ENCODE peak calls at places on chromosome 1, in seven cellular contexts. L is EL; M is activated naive CD4-positive, alpha-beta T cell treated with anti-CD3 and anti-CD28 coated beads, Interleukin-2, amount 10 ng/mL, durations not matched to agents 7 days and 5 days; O is nephron progenitor cell; I is CD4-positive, alpha-beta T cell; T is CD8-positive, alpha-beta memory T cell; G is endothelial cell. X is an unnamed sample.

GRCh38 chr1:24393892-24394291 is 19.7 kb downstream of the STPG1 start:
- DNase-seq in L (peak), M (no peak), O (no peak), I (no peak), T (no peak), G (no peak), X (no peak)

GRCh38 chr1:17511188-17511587 is 28.3 kb upstream of the ARHGEF10L start:
- DNase-seq in L (no peak), M (no peak), O (no peak), I (no peak), T (no peak), G (no peak), X (no peak)

GRCh38 chr1:1359668-1360468 is 1.5 kb upstream of the MXRA8 start:
- DNase-seq in L (peak), M (no peak), O (peak), I (no peak), T (no peak), G (no peak), X (peak)

GRCh38 chr1:217090073-217090911 is 367.1 kb upstream of the ESRRG start:
- DNase-seq in L (no peak), M (no peak), O (no peak), I (no peak), T (no peak), G (no peak), X (no peak)

GRCh38 chr1:204924013-204924759 is 53.5 kb downstream of the NFASC start:
- DNase-seq in L (peak), M (no peak), O (no peak), I (no peak), T (no peak), G (no peak), X (peak)

GRCh38 chr1:30742963-30743559 is 14.5 kb downstream of the LAPTM5 start:
- DNase-seq in L (no peak), M (no peak), O (no peak), I (no peak), T (no peak), G (no peak), X (no peak)

GRCh38 chr1:193850745-193851144 is 664.3 kb upstream of the B3GALT2 start:
- DNase-seq in L (no peak), M (no peak), O (no peak), I (no peak), T (no peak), G (no peak), X (no peak)

GRCh38 chr1:14514760-14515159 is 83.7 kb upstream of the KAZN start:
- DNase-seq in L (no peak), M (no peak), O (no peak), I (no peak), T (no peak), G (no peak), X (no peak)

GRCh38 chr1:204264805-204265204 is 51.0 kb upstream of the GOLT1A start:
- DNase-seq in L (no peak), M (no peak), O (no peak), I (no peak), T (no peak), G (no peak), X (no peak)

GRCh38 chr1:41109316-41110263 is 88.1 kb upstream of the SLFNL1 start:
- DNase-seq in L (peak), M (no peak), O (no peak), I (no peak), T (no peak), G (no peak), X (peak)

GRCh38 chr1:14524816-14525215 is 73.7 kb upstream of the KAZN start:
- DNase-seq in L (no peak), M (no peak), O (no peak), I (no peak), T (no peak), G (no peak), X (no peak)

GRCh38 chr1:193237381-193237978 is 51.1 kb upstream of the B3GALT2 start:
- DNase-seq in L (no peak), M (no peak), O (no peak), I (no peak), T (no peak), G (no peak), X (no peak)

GRCh38 chr1:204971700-204972336 is 71.2 kb upstream of the CNTN2 start:
- DNase-seq in L (peak), M (no peak), O (no peak), I (no peak), T (no peak), G (no peak), X (no peak)

GRCh38 chr1:187038789-187039188 is 210.0 kb downstream of the PLA2G4A start:
- DNase-seq in L (peak), M (no peak), O (no peak), I (no peak), T (no peak), G (no peak), X (no peak)

GRCh38 chr1:38858833-38859560 is 575 bp downstream of the RRAGC start:
- DNase-seq in L (peak), M (peak), O (no peak), I (peak), T (peak), G (peak), X (peak)

GRCh38 chr1:96487404-96487803 is 234.2 kb upstream of the PTBP2 start:
- DNase-seq in L (no peak), M (no peak), O (no peak), I (no peak), T (no peak), G (no peak), X (peak)

GRCh38 chr1:245094092-245094491 is 60.7 kb upstream of the KIF26B start:
- DNase-seq in L (no peak), M (no peak), O (no peak), I (no peak), T (no peak), G (no peak), X (no peak)

GRCh38 chr1:36367067-36367466 is 18.7 kb downstream of the STK40 start:
- DNase-seq in L (no peak), M (peak), O (no peak), I (peak), T (no peak), G (peak), X (no peak)

GRCh38 chr1:156421062-156421938 is 52.3 kb downstream of the RHBG start:
- DNase-seq in L (peak), M (peak), O (peak), I (peak), T (peak), G (peak), X (peak)

GRCh38 chr1:242813490-242814091 is 289.1 kb upstream of the PLD5 start:
- DNase-seq in L (no peak), M (no peak), O (no peak), I (no peak), T (no peak), G (no peak), X (no peak)

GRCh38 chr1:8333246-8333987 is 15.5 kb downstream of the SLC45A1 start:
- DNase-seq in L (no peak), M (no peak), O (no peak), I (no peak), T (no peak), G (no peak), X (no peak)

GRCh38 chr1:96772349-96772748 is 50.8 kb downstream of the PTBP2 start:
- DNase-seq in L (no peak), M (no peak), O (no peak), I (no peak), T (no peak), G (no peak), X (no peak)

GRCh38 chr1:8844421-8845063 is 27.1 kb upstream of the RERE start:
- DNase-seq in L (no peak), M (no peak), O (no peak), I (no peak), T (no peak), G (no peak), X (no peak)

GRCh38 chr1:55932402-55932801 is 647.0 kb downstream of the PLPP3 start:
- DNase-seq in L (no peak), M (no peak), O (no peak), I (no peak), T (no peak), G (no peak), X (no peak)

GRCh38 chr1:43443197-43443946 is 10.4 kb downstream of the HYI start:
- DNase-seq in L (no peak), M (peak), O (no peak), I (no peak), T (no peak), G (no peak), X (no peak)

GRCh38 chr1:160997323-160998038 is 23.5 kb downstream of the F11R start:
- DNase-seq in L (peak), M (peak), O (no peak), I (peak), T (peak), G (peak), X (peak)

GRCh38 chr1:221437171-221437570 is 304.7 kb downstream of the DUSP10 start:
- DNase-seq in L (no peak), M (no peak), O (no peak), I (no peak), T (no peak), G (no peak), X (no peak)

GRCh38 chr1:231310391-231310934 is 27.2 kb downstream of the EXOC8 start:
- DNase-seq in L (no peak), M (no peak), O (no peak), I (no peak), T (no peak), G (no peak), X (no peak)

GRCh38 chr1:158046726-158047510 is 53.5 kb downstream of the KIRREL1 start:
- DNase-seq in L (no peak), M (no peak), O (no peak), I (no peak), T (no peak), G (no peak), X (no peak)

GRCh38 chr1:75053207-75053606 is 81.0 kb upstream of the LHX8 start:
- DNase-seq in L (no peak), M (no peak), O (no peak), I (no peak), T (no peak), G (no peak), X (no peak)

GRCh38 chr1:172144445-172145060 is 275.9 kb upstream of the C1orf105 start:
- DNase-seq in L (peak), M (no peak), O (peak), I (no peak), T (no peak), G (peak), X (no peak)

GRCh38 chr1:21816602-21817302 is 4.7 kb downstream of the LDLRAD2 start:
- DNase-seq in L (peak), M (no peak), O (no peak), I (no peak), T (no peak), G (no peak), X (peak)

GRCh38 chr1:50661626-50662025 is 238.4 kb upstream of the DMRTA2 start:
- DNase-seq in L (peak), M (no peak), O (no peak), I (no peak), T (no peak), G (no peak), X (no peak)

GRCh38 chr1:157147906-157148717 is 9.9 kb upstream of the ETV3 start:
- DNase-seq in L (peak), M (no peak), O (no peak), I (no peak), T (no peak), G (no peak), X (no peak)

GRCh38 chr1:203200059-203200553 is 13.6 kb upstream of the CHI3L1 start:
- DNase-seq in L (no peak), M (no peak), O (no peak), I (no peak), T (no peak), G (no peak), X (no peak)

GRCh38 chr1:17829579-17829978 is 74.4 kb downstream of the ACTL8 start:
- DNase-seq in L (no peak), M (no peak), O (no peak), I (no peak), T (no peak), G (no peak), X (no peak)

GRCh38 chr1:32507021-32507420 is 32.2 kb upstream of the ZBTB8A start:
- DNase-seq in L (no peak), M (no peak), O (no peak), I (no peak), T (no peak), G (no peak), X (no peak)

GRCh38 chr1:230857077-230857476 is 11.2 kb downstream of the C1orf198 start:
- DNase-seq in L (peak), M (no peak), O (no peak), I (no peak), T (no peak), G (no peak), X (no peak)

X was measured in iPS-NIHi11.